ENCODE peak calls at places on chromosomes 13 and 19, in seven cellular contexts. B is upper lobe of right lung; R is GM23248; Y is effector memory CD4-positive, alpha-beta T cell; H is body of pancreas; C is fibroblast of lung; V is adrenal gland. W is an unnamed sample.
A peak's percentile ranks its signal among the peaks of the same experiment; 100 is the strongest.

GRCh38 chr13:67277581-67277980 is 47.4 kb upstream of the PCDH9 start:
- DNase-seq in H (no peak), V (no peak), B (no peak), Y (no peak), R (no peak), C (no peak), W (no peak)

GRCh38 chr19:507286-508203 is at the start of gene TPGS1:
- DNase-seq in B (peak; percentile 95), V (peak; percentile 78), R (peak; percentile 91), Y (peak; percentile 61), H (peak; percentile 70), C (peak; percentile 65), W (peak; percentile 99)

GRCh38 chr13:98632971-98633370 is 56.1 kb upstream of the STK24 start:
- DNase-seq in H (no peak), C (no peak), B (no peak), Y (no peak), R (peak; percentile 18), V (no peak), W (no peak)

GRCh38 chr13:36369268-36370107 is 23.3 kb upstream of the SPART start:
- DNase-seq in H (no peak), B (no peak), Y (no peak), V (no peak), R (no peak), C (peak; percentile 71), W (no peak)

GRCh38 chr19:2391118-2391725 is 31.2 kb downstream of the TMPRSS9 start:
- DNase-seq in V (peak; percentile 71), Y (peak; percentile 6), R (peak; percentile 84), C (peak; percentile 82), H (peak; percentile 47), B (no peak), W (peak; percentile 54)

GRCh38 chr19:45571457-45572220 is 13.0 kb downstream of the OPA3 start:
- DNase-seq in C (no peak), B (no peak), V (no peak), Y (no peak), H (no peak), R (no peak), W (no peak)

GRCh38 chr19:38739440-38740251 is 4.6 kb downstream of the CAPN12 start:
- DNase-seq in C (no peak), H (no peak), Y (no peak), B (peak; percentile 56), R (no peak), V (no peak), W (no peak)

GRCh38 chr19:42420055-42420544 is 7.1 kb downstream of the LIPE start:
- DNase-seq in B (peak; percentile 78), Y (peak; percentile 64), V (peak; percentile 71), H (peak; percentile 53), R (peak; percentile 67), C (peak; percentile 53), W (no peak)

GRCh38 chr13:59490651-59491050 is 673.1 kb downstream of the DIAPH3 start:
- DNase-seq in V (no peak), H (no peak), Y (no peak), B (no peak), R (no peak), C (no peak), W (no peak)

DNA sequence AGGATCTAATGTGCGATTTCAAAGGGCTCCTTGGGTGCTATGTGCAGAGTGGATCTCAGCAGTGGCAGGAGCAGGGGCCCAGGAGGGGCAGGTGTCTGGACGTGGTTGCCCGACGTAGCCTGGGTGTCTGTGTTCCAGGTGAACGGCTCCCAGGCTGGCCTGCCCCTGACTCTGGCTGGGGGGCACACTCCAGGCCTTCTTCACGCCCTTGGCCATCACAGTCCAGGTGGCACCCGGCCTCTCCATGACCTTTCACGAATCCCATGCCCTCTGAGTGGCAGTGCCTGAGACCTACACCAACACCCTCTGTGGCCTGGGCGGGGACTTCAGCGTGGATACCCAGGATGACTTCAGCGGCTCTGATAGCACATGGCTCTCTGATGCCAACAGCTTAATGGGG is 11.3 kb upstream of the FXYD3 start:
- DNase-seq in V (no peak), Y (no peak), H (no peak), B (no peak), R (no peak), C (no peak), W (no peak)
- H3K27ac ChIP-seq in V (no peak overlapping the region), Y (no peak overlapping the region), H (no peak overlapping the region), B (no peak overlapping the region), R (no peak overlapping the region), C (no peak overlapping the region), W (no peak overlapping the region)

DNA sequence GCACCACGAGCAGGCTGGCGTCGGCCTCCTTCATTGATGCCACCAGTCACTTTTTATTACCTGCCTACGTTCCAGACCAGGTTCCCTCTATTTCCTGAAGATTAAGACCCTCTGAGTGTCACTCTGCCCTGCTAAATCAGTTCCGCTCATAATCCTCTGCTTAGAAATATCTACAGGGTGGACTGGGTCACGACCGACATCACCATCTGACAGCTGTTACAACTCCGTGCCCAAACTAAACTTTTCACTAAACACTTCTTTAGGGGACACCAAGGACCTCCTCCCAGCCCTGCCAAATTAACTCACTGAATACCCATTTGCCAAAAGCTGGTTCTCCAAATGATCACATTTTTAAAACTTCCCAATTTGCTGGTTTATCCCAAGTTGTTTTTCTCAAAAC is 71.9 kb upstream of the PEG3 start:
- DNase-seq in C (no peak), R (no peak), Y (no peak), H (no peak), V (no peak), B (no peak), W (no peak)
- H3K9me3 ChIP-seq in C (no peaks in the 10 kb centered on the region), R (no peaks in the 10 kb centered on the region), Y (no peaks in the 10 kb centered on the region), H (no peaks in the 10 kb centered on the region), V (no peaks in the 10 kb centered on the region), B (no peaks in the 10 kb centered on the region), W (peaks cover 5% of the 10 kb centered on the region)

DNA sequence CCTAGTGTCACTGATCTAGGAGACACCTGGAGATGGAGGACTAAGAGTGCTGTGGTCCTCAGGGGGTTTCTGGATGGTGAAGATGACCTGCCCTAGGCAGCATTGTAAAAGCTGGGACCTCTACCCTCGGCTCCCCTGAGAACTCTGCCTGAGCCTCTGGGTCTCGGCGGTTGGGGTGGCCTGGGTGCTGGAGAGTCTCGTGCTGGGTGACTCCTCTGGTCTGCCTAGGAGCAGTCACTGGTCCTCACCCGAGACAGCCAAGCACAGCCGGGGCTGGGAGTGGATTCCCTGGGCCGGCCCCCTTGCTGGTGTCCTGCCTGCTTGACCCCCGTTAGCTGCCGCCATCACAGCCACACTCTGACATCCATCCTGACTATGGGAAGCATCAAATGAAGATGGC is 6.7 kb downstream of the KCTD15 start:
- DNase-seq in C (no peak), H (no peak), Y (no peak), V (no peak), R (no peak), B (no peak), W (no peak)
- H3K27ac ChIP-seq in C (no peak overlapping the region), H (peak overlapping the region; percentile 76), Y (no peak overlapping the region), V (no peak overlapping the region), R (no peak overlapping the region), B (no peak overlapping the region), W (no peak overlapping the region)

GRCh38 chr19:52366414-52366824 is 3.3 kb upstream of the ZNF880 start:
- DNase-seq in Y (no peak), R (no peak), H (no peak), C (no peak), V (no peak), B (no peak), W (no peak)
- H3K9me3 ChIP-seq in Y (peaks cover 19% of the 10 kb centered on the region), R (peaks cover 9% of the 10 kb centered on the region), H (peaks cover 26% of the 10 kb centered on the region), C (no peaks in the 10 kb centered on the region), V (peaks cover 45% of the 10 kb centered on the region), B (peaks cover 57% of the 10 kb centered on the region), W (peaks cover 82% of the 10 kb centered on the region)

GRCh38 chr19:49887653-49888477 is 8.8 kb downstream of the IL4I1 start:
- DNase-seq in B (peak; percentile 64), C (no peak), Y (no peak), V (no peak), H (no peak), R (no peak), W (no peak)
- H3K27ac ChIP-seq in B (no peak overlapping the region), C (no peak overlapping the region), Y (no peak overlapping the region), V (no peak overlapping the region), H (no peak overlapping the region), R (no peak overlapping the region), W (no peak overlapping the region)

GRCh38 chr19:21907516-21907915 is 71.5 kb upstream of the ZNF43 start:
- DNase-seq in H (no peak), V (no peak), B (no peak), R (no peak), Y (no peak), C (no peak), W (no peak)

GRCh38 chr19:21912654-21913053 is 76.7 kb upstream of the ZNF43 start:
- DNase-seq in H (no peak), Y (no peak), R (no peak), C (no peak), V (no peak), B (no peak), W (no peak)

GRCh38 chr19:21910318-21910717 is 74.3 kb upstream of the ZNF43 start:
- DNase-seq in V (no peak), B (no peak), H (no peak), Y (no peak), R (no peak), C (no peak), W (no peak)

GRCh38 chr19:21902596-21902995 is 66.6 kb upstream of the ZNF43 start:
- DNase-seq in Y (no peak), V (no peak), R (no peak), B (no peak), H (no peak), C (no peak), W (no peak)

DNA sequence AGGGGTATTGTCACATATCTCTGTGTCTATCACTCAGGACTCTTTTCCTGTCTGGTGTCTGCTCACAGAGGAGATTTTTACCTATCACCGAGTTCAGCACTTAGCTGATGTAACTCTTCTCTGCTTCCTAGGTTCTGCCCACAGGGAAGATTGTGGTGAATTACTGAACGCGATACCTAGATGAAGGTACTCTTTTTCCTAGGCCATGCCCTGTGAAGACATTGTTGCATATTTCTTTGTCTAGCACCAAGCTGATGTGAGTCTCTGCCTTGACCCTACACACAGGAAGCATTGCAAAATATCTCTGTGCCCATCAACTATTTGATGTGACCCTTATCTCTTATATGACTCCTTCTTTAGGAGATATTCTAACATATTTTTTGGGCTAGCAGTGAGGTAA is 72.1 kb upstream of the ZNF43 start:
- DNase-seq in H (no peak), R (no peak), V (no peak), C (no peak), Y (no peak), B (no peak), W (no peak)
- H3K9me3 ChIP-seq in H (peaks cover 3% of the 10 kb centered on the region), R (no peaks in the 10 kb centered on the region), V (no peaks in the 10 kb centered on the region), C (no peaks in the 10 kb centered on the region), Y (no peaks in the 10 kb centered on the region), B (no peaks in the 10 kb centered on the region), W (no peaks in the 10 kb centered on the region)

DNA sequence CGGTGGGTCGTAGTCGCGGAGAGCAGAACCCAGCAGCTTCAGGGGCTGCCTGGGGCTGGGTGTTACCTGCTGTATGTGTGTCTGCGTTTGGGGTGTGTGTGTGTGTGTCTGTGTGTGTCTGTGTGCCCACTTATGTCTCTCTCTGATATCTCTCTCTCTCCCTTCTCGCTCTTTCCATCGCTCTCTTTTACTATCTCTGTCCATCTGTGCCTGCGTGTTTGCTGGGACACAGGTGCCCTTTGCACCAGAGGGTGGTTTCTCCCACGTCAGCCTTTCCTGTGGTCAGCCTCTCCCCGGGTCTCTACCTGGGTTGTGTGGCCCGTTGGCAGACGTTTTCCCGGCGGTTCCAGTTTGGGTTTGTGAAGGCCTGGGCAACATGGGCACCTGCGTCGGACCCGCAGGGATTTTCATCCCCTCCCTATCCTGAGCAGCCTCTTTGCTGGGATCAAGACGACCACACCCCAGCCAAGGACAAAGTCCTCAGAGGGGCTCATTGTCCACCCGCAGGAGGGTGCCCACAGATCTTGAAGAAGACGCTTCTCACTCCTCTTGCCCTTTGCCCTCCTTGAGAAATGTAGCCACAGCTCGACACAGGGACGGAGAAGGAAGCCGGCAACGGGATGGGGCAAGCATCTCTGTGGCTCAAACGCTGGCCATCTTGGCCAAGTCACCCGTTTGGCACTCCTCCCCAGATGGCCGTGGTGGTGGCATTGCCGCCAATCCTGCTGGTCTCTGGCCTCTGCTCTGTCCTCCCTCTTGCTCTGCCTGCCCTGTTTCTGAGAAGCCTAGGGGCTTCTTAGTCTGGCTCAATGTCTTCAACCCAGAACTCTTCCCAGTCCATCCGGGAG is 43.3 kb downstream of the ZNF146 start:
- DNase-seq in B (no peak), R (no peak), C (no peak), Y (no peak), V (no peak), H (no peak), W (no peak)
- H3K27ac ChIP-seq in B (no peak overlapping the region), R (no peak overlapping the region), C (no peak overlapping the region), Y (no peak overlapping the region), V (no peak overlapping the region), H (no peak overlapping the region), W (no peak overlapping the region)